ENCODE peak calls at places on chromosomes 6 and 20, in six cellular contexts. Z is NCI-H524, H is cardiac muscle cell, P is fibroblast of gingiva, W is foreskin fibroblast, U is DMS 273 treated with DMSO at 0.1 percent for 48 hours. R is an unnamed sample.

GRCh38 chr6:6515691-6516607 is 72.6 kb upstream of the LY86 start:
- DNase-seq in W (no peak), P (no peak), H (no peak), U (no peak), Z (no peak), R (no peak)

GRCh38 chr6:39228992-39229767 is at the start of gene KCNK5:
- DNase-seq in W (peak), P (peak), H (peak), U (peak), Z (peak), R (peak)

GRCh38 chr20:42419814-42420532 is 769.7 kb downstream of the PTPRT start:
- DNase-seq in U (no peak), H (no peak), P (no peak), W (no peak), Z (no peak), R (no peak)

GRCh38 chr6:152206072-152206818 is 398.8 kb downstream of the ESR1 start:
- DNase-seq in W (no peak), H (peak), P (no peak), Z (peak), U (no peak), R (peak)

GRCh38 chr6:75115501-75115900 is 90.4 kb downstream of the COL12A1 start:
- DNase-seq in Z (no peak), W (no peak), U (no peak), P (peak), H (no peak), R (no peak)

GRCh38 chr6:149614352-149614751 is 34.2 kb downstream of the KATNA1 start:
- DNase-seq in W (peak), Z (no peak), P (peak), H (no peak), U (no peak), R (no peak)

GRCh38 chr20:11582073-11582472 is 335.6 kb upstream of the BTBD3 start:
- DNase-seq in Z (no peak), H (no peak), P (peak), U (no peak), W (no peak), R (no peak)

GRCh38 chr6:44489912-44490604 is 102.6 kb downstream of the CDC5L start:
- DNase-seq in W (peak), P (peak), H (no peak), Z (no peak), U (no peak), R (no peak)

GRCh38 chr20:35315199-35316020 is 23.2 kb upstream of the FAM83C start:
- DNase-seq in W (no peak), H (no peak), U (no peak), P (peak), Z (no peak), R (no peak)

R was measured in heart right ventricle.